ENCODE peak calls at places on chromosomes 7 and 10, in nine cellular contexts. W is neural progenitor cell, I is hepatocyte, M is endothelial cell of umbilical vein, L is GM23248, K is HCT116, N is fibroblast of lung, E is PC-3, H is astrocyte. C is an unnamed sample.
A peak's percentile ranks its signal among the peaks of the same experiment; 100 is the strongest.

GRCh38 chr10:102773986-102774385 is 30.2 kb downstream of the WBP1L start:
- DNase-seq in N (no peak), K (no peak), M (peak; percentile 71), H (no peak), W (no peak), L (peak; percentile 32), E (no peak), I (no peak), C (no peak)

GRCh38 chr10:77566228-77566627 is 71.4 kb downstream of the KCNMA1 start:
- DNase-seq in I (no peak), M (no peak), N (peak; percentile 25), W (no peak), E (no peak), L (peak; percentile 9), H (no peak), K (no peak), C (no peak)

GRCh38 chr10:70479626-70480253 is 1.2 kb downstream of the PALD1 start:
- DNase-seq in W (no peak), I (no peak), E (no peak), M (no peak), K (no peak), H (no peak), L (no peak), N (no peak), C (no peak)

GRCh38 chr7:107230334-107230733 is 61.5 kb downstream of the HBP1 start:
- DNase-seq in L (peak; percentile 36), E (peak; percentile 90), I (no peak), W (no peak), K (no peak), M (peak; percentile 51), N (peak; percentile 20), H (peak; percentile 39), C (peak; percentile 87)

GRCh38 chr7:77855371-77856083 is 57.0 kb downstream of the PHTF2 start:
- DNase-seq in M (no peak), I (no peak), H (peak; percentile 29), K (no peak), L (peak; percentile 19), W (no peak), E (no peak), N (peak; percentile 45), C (no peak)

GRCh38 chr7:133961724-133962123 is 165.4 kb upstream of the LRGUK start:
- DNase-seq in H (no peak), E (no peak), I (no peak), W (no peak), K (no peak), M (no peak), L (no peak), N (no peak), C (no peak)

GRCh38 chr7:7911339-7911738 is 57.3 kb upstream of the GLCCI1 start:
- DNase-seq in I (peak; percentile 46), N (peak; percentile 64), K (no peak), E (peak; percentile 87), L (peak; percentile 59), W (peak; percentile 30), H (peak; percentile 97), M (no peak), C (peak; percentile 69)

GRCh38 chr7:96320437-96320836 is 1.5 kb downstream of the SLC25A13 start:
- DNase-seq in I (no peak), M (no peak), K (no peak), L (peak; percentile 4), N (no peak), W (no peak), E (no peak), H (no peak), C (no peak)

GRCh38 chr10:125165584-125166340 is 5.4 kb upstream of the CTBP2 start:
- DNase-seq in I (no peak), K (no peak), E (no peak), L (no peak), H (no peak), M (no peak), W (peak; percentile 1), N (no peak), C (no peak)

GRCh38 chr7:45143616-45144015 is 14.0 kb upstream of the RAMP3 start:
- DNase-seq in M (no peak), K (no peak), E (peak; percentile 58), N (no peak), I (no peak), L (peak; percentile 88), H (peak; percentile 51), W (no peak), C (peak; percentile 56)

GRCh38 chr7:149776305-149776704 is 2.9 kb upstream of the ZNF467 start:
- DNase-seq in N (no peak), K (no peak), M (peak; percentile 55), W (no peak), H (no peak), L (no peak), E (peak; percentile 79), I (no peak), C (no peak)

GRCh38 chr10:99966306-99966705 is 43.4 kb downstream of the DNMBP start:
- DNase-seq in M (peak; percentile 93), E (peak; percentile 95), I (peak; percentile 75), L (peak; percentile 97), N (peak; percentile 48), K (peak; percentile 89), W (no peak), H (peak; percentile 97), C (peak; percentile 59)

GRCh38 chr10:8511026-8511425 is 456.5 kb downstream of the GATA3 start:
- DNase-seq in E (no peak), H (no peak), K (no peak), I (no peak), M (no peak), L (no peak), N (no peak), W (peak; percentile 18), C (no peak)

GRCh38 chr10:6050801-6051445 is 11.2 kb downstream of the IL2RA start:
- DNase-seq in K (no peak), L (peak; percentile 72), M (no peak), H (no peak), N (peak; percentile 71), I (peak; percentile 27), E (peak; percentile 44), W (no peak), C (peak; percentile 61)

GRCh38 chr7:101066141-101066857 is 19.0 kb upstream of the TRIM56 start:
- DNase-seq in I (no peak), M (no peak), L (no peak), H (no peak), N (no peak), E (no peak), W (peak; percentile 48), K (no peak), C (no peak)

GRCh38 chr10:60114765-60115586 is 208.6 kb upstream of the CCDC6 start:
- DNase-seq in I (peak; percentile 64), E (peak; percentile 96), K (peak; percentile 29), M (peak; percentile 69), H (peak; percentile 61), W (peak; percentile 74), L (peak; percentile 75), N (peak; percentile 85), C (peak; percentile 16)

GRCh38 chr7:80481196-80481884 is 30.5 kb downstream of the GNAT3 start:
- DNase-seq in N (no peak), W (no peak), K (no peak), I (no peak), H (peak; percentile 61), E (peak; percentile 82), L (peak; percentile 13), M (no peak), C (peak; percentile 64)

GRCh38 chr10:68083953-68084352 is 8.9 kb upstream of the HERC4 start:
- DNase-seq in M (no peak), I (no peak), H (no peak), L (no peak), W (no peak), E (no peak), K (no peak), N (no peak), C (no peak)

GRCh38 chr7:85483205-85483604 is 296.3 kb upstream of the SEMA3D start:
- DNase-seq in I (no peak), E (no peak), K (no peak), L (peak; percentile 65), M (no peak), H (peak; percentile 87), N (peak; percentile 95), W (no peak), C (no peak)

GRCh38 chr7:128157906-128158305 is 83.2 kb upstream of the LEP start:
- DNase-seq in E (no peak), H (no peak), N (no peak), K (no peak), W (no peak), M (no peak), L (no peak), I (no peak), C (no peak)

GRCh38 chr7:100983451-100984187 is 14.3 kb downstream of the MUC12 start:
- DNase-seq in N (no peak), W (no peak), L (peak; percentile 93), M (no peak), K (peak; percentile 6), H (peak; percentile 56), I (peak; percentile 70), E (peak; percentile 87), C (peak; percentile 82)

GRCh38 chr10:107230854-107231253 is 66.3 kb upstream of the SORCS1 start:
- DNase-seq in H (no peak), K (no peak), E (no peak), I (no peak), N (no peak), M (no peak), W (no peak), L (no peak), C (no peak)

GRCh38 chr10:107232013-107232412 is 67.5 kb upstream of the SORCS1 start:
- DNase-seq in K (no peak), I (no peak), N (no peak), L (peak; percentile 1), M (no peak), H (no peak), E (peak; percentile 32), W (no peak), C (no peak)
- H3K4me3 ChIP-seq in K (no peak overlapping the region), I (no peak overlapping the region), N (no peak overlapping the region), L (no peak overlapping the region), M (no peak overlapping the region), H (no peak overlapping the region), E (no peak overlapping the region), W (no peak overlapping the region), C (no peak overlapping the region)

GRCh38 chr7:94962661-94963060 is 55.3 kb downstream of the PPP1R9A start:
- DNase-seq in M (no peak), L (no peak), H (no peak), K (no peak), N (no peak), E (no peak), W (no peak), I (no peak), C (no peak)
- TF ChIP-seq EZH2 in M (no peak), L (no peak), H (no peak), K (no peak), N (no peak), E (no peak), W (no peak), I (no peak), C (no peak)

DNA sequence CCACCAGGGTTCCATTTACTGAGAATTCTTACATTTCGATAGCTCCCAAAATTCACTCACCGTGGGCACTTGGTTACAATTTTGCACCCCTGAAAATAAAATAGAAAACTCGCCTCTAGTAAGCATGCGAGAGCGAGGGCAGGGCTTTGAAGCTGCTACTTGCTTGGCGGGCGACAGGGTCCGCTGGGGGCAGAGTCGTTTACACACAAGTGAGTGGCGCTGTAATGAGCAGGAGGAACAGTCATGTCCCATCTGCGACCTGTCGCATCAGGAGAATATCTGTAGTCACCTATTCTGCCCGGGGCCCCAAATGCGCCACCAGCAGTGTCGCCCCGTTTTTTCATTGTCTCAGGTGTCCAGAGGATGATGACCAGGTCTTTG is 1.2 kb upstream of the MEOX2 start:
- DNase-seq in L (peak; percentile 2), H (no peak), K (no peak), I (no peak), E (no peak), W (peak; percentile 77), N (no peak), M (peak; percentile 37), C (no peak)
- H2AFZ ChIP-seq in L (no peak overlapping the region), H (no peak overlapping the region), K (no peak overlapping the region), I (no peak overlapping the region), E (no peak overlapping the region), W (no peak overlapping the region), N (no peak overlapping the region), M (peak overlapping the region; percentile 66), C (no peak overlapping the region)

GRCh38 chr7:67453981-67454380 is 457.3 kb downstream of the TYW1 start:
- DNase-seq in H (no peak), W (no peak), M (no peak), E (no peak), L (no peak), N (no peak), K (no peak), I (no peak), C (no peak)
- H3K4me3 ChIP-seq in H (no peak overlapping the region), W (no peak overlapping the region), M (no peak overlapping the region), E (no peak overlapping the region), L (no peak overlapping the region), N (no peak overlapping the region), K (no peak overlapping the region), I (no peak overlapping the region), C (no peak overlapping the region)